ENCODE peak calls at places on chromosomes 6 and 20, in ten cellular contexts. One of them, this sample, is unnamed. For H3K4me1 and H3K27me3, the result is how much of the 10 kb centered on the place peaks cover.

GRCh38 chr20:18904192-18904591 is 90.6 kb downstream of the SCP2D1 start:
- DNase-seq in left lung: no peak
- DNase-seq in stomach: no peak
- DNase-seq in aorta: no peak
- DNase-seq in psoas muscle: no peak
- DNase-seq in ovary: no peak
- DNase-seq in lower lobe of right lung: no peak
- DNase-seq in GM23338: peak
- DNase-seq in trophoblast cell: no peak
- DNase-seq in mesendoderm: peak
- DNase-seq in this sample: no peak

GRCh38 chr6:89487864-89488263 is 54.9 kb downstream of the ANKRD6 start:
- DNase-seq in left lung: no peak
- DNase-seq in stomach: no peak
- DNase-seq in aorta: no peak
- DNase-seq in psoas muscle: no peak
- DNase-seq in ovary: no peak
- DNase-seq in lower lobe of right lung: no peak
- DNase-seq in GM23338: no peak
- DNase-seq in trophoblast cell: no peak
- DNase-seq in mesendoderm: no peak
- DNase-seq in this sample: no peak

GRCh38 chr6:111943723-111944122 is 70.5 kb upstream of the FYN start:
- DNase-seq in left lung: no peak
- DNase-seq in stomach: no peak
- DNase-seq in aorta: no peak
- DNase-seq in psoas muscle: no peak
- DNase-seq in ovary: no peak
- DNase-seq in lower lobe of right lung: peak
- DNase-seq in GM23338: no peak
- DNase-seq in trophoblast cell: no peak
- DNase-seq in mesendoderm: no peak
- DNase-seq in this sample: no peak

GRCh38 chr6:131206463-131207251 is 71.4 kb downstream of the AKAP7 start:
- DNase-seq in left lung: no peak
- DNase-seq in stomach: no peak
- DNase-seq in aorta: no peak
- DNase-seq in psoas muscle: no peak
- DNase-seq in ovary: no peak
- DNase-seq in lower lobe of right lung: no peak
- DNase-seq in GM23338: no peak
- DNase-seq in trophoblast cell: no peak
- DNase-seq in mesendoderm: no peak
- DNase-seq in this sample: no peak

GRCh38 chr20:16209826-16210365 is 363.4 kb downstream of the KIF16B start:
- DNase-seq in left lung: no peak
- DNase-seq in stomach: no peak
- DNase-seq in aorta: no peak
- DNase-seq in psoas muscle: no peak
- DNase-seq in ovary: no peak
- DNase-seq in lower lobe of right lung: no peak
- DNase-seq in GM23338: no peak
- DNase-seq in trophoblast cell: peak
- DNase-seq in mesendoderm: no peak
- DNase-seq in this sample: no peak

GRCh38 chr6:148791372-148791771 is 44.5 kb downstream of the UST start:
- DNase-seq in left lung: no peak
- DNase-seq in stomach: no peak
- DNase-seq in aorta: no peak
- DNase-seq in psoas muscle: no peak
- DNase-seq in ovary: no peak
- DNase-seq in lower lobe of right lung: no peak
- DNase-seq in GM23338: no peak
- DNase-seq in trophoblast cell: no peak
- DNase-seq in mesendoderm: peak
- DNase-seq in this sample: no peak

GRCh38 chr20:34624628-34625027 is 52.3 kb downstream of the PIGU start:
- DNase-seq in left lung: no peak
- DNase-seq in stomach: no peak
- DNase-seq in aorta: no peak
- DNase-seq in psoas muscle: no peak
- DNase-seq in ovary: no peak
- DNase-seq in lower lobe of right lung: no peak
- DNase-seq in GM23338: no peak
- DNase-seq in trophoblast cell: no peak
- DNase-seq in mesendoderm: peak
- DNase-seq in this sample: no peak

GRCh38 chr6:88982720-88983119 is 19.3 kb upstream of the RNGTT start:
- DNase-seq in left lung: no peak
- DNase-seq in stomach: peak
- DNase-seq in aorta: no peak
- DNase-seq in psoas muscle: peak
- DNase-seq in ovary: peak
- DNase-seq in lower lobe of right lung: no peak
- DNase-seq in GM23338: peak
- DNase-seq in trophoblast cell: peak
- DNase-seq in mesendoderm: peak
- DNase-seq in this sample: peak

GRCh38 chr6:70864404-70864803 is 92.5 kb downstream of the B3GAT2 start:
- DNase-seq in left lung: no peak
- DNase-seq in stomach: no peak
- DNase-seq in aorta: no peak
- DNase-seq in psoas muscle: no peak
- DNase-seq in ovary: no peak
- DNase-seq in lower lobe of right lung: no peak
- DNase-seq in GM23338: peak
- DNase-seq in trophoblast cell: no peak
- DNase-seq in mesendoderm: peak
- DNase-seq in this sample: peak

GRCh38 chr20:48298851-48299484 is 513.7 kb upstream of the SULF2 start:
- DNase-seq in left lung: no peak
- DNase-seq in stomach: no peak
- DNase-seq in aorta: no peak
- DNase-seq in psoas muscle: no peak
- DNase-seq in ovary: no peak
- DNase-seq in lower lobe of right lung: no peak
- DNase-seq in GM23338: no peak
- DNase-seq in trophoblast cell: no peak
- DNase-seq in mesendoderm: peak
- DNase-seq in this sample: no peak

GRCh38 chr6:143549630-143550268 is 38.2 kb upstream of the FUCA2 start:
- DNase-seq in left lung: no peak
- DNase-seq in stomach: no peak
- DNase-seq in aorta: no peak
- DNase-seq in psoas muscle: no peak
- DNase-seq in ovary: no peak
- DNase-seq in lower lobe of right lung: no peak
- DNase-seq in GM23338: no peak
- DNase-seq in trophoblast cell: no peak
- DNase-seq in mesendoderm: no peak
- DNase-seq in this sample: no peak

GRCh38 chr20:14522595-14522994 is 185.2 kb upstream of the FLRT3 start:
- DNase-seq in left lung: no peak
- DNase-seq in stomach: no peak
- DNase-seq in aorta: no peak
- DNase-seq in psoas muscle: no peak
- DNase-seq in ovary: no peak
- DNase-seq in lower lobe of right lung: no peak
- DNase-seq in GM23338: no peak
- DNase-seq in trophoblast cell: no peak
- DNase-seq in mesendoderm: no peak
- DNase-seq in this sample: no peak

GRCh38 chr6:8215631-8216030 is 113.3 kb upstream of the EEF1E1 start:
- DNase-seq in left lung: no peak
- DNase-seq in stomach: no peak
- DNase-seq in aorta: no peak
- DNase-seq in psoas muscle: no peak
- DNase-seq in ovary: no peak
- DNase-seq in lower lobe of right lung: no peak
- DNase-seq in GM23338: no peak
- DNase-seq in trophoblast cell: no peak
- DNase-seq in mesendoderm: no peak
- DNase-seq in this sample: no peak

GRCh38 chr6:168201799-168202198 is 117.8 kb downstream of the DACT2 start:
- DNase-seq in left lung: no peak
- DNase-seq in stomach: no peak
- DNase-seq in aorta: no peak
- DNase-seq in psoas muscle: no peak
- DNase-seq in ovary: no peak
- DNase-seq in lower lobe of right lung: no peak
- DNase-seq in GM23338: no peak
- DNase-seq in trophoblast cell: no peak
- DNase-seq in mesendoderm: no peak
- DNase-seq in this sample: no peak

DNA sequence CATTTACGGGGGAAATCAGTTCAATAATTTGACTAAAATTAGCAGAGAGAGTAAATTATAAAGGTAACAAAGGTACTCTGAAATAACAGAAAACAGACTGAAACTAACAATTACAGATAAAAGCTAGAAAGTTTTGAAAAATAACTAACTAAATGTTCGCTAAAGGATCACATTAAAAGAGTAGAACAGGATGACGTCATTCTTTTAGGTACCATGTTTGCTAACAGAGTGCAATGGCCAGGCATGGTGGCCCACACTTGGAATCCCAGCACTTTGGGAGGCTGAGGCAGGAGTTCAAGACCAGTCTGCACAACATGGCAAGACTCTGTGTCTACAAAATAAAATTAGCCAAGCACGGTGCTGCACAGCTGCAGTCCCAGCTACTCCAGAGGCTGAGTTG is 212.3 kb upstream of the CDYL start:
- DNase-seq in left lung: no peak
- DNase-seq in stomach: no peak
- DNase-seq in aorta: no peak
- DNase-seq in psoas muscle: no peak
- DNase-seq in ovary: no peak
- DNase-seq in lower lobe of right lung: no peak
- DNase-seq in GM23338: no peak
- DNase-seq in trophoblast cell: no peak
- DNase-seq in mesendoderm: no peak
- DNase-seq in this sample: no peak
- H3K27ac ChIP-seq in left lung: no peak
- H3K27ac ChIP-seq in stomach: no peak
- H3K27ac ChIP-seq in aorta: no peak
- H3K27ac ChIP-seq in psoas muscle: no peak
- H3K27ac ChIP-seq in ovary: no peak
- H3K27ac ChIP-seq in lower lobe of right lung: no peak
- H3K27ac ChIP-seq in GM23338: no peak
- H3K27ac ChIP-seq in trophoblast cell: no peak
- H3K27ac ChIP-seq in mesendoderm: no peak
- H3K27ac ChIP-seq in this sample: no peak

GRCh38 chr6:136769759-136770158 is 22.5 kb downstream of the MAP3K5 start:
- DNase-seq in left lung: no peak
- DNase-seq in stomach: no peak
- DNase-seq in aorta: no peak
- DNase-seq in psoas muscle: no peak
- DNase-seq in ovary: no peak
- DNase-seq in lower lobe of right lung: no peak
- DNase-seq in GM23338: no peak
- DNase-seq in trophoblast cell: no peak
- DNase-seq in mesendoderm: no peak
- DNase-seq in this sample: no peak
- H3K4me1 ChIP-seq in left lung: under half
- H3K4me1 ChIP-seq in stomach: half or more
- H3K4me1 ChIP-seq in aorta: under half
- H3K4me1 ChIP-seq in psoas muscle: under half
- H3K4me1 ChIP-seq in ovary: under half
- H3K4me1 ChIP-seq in lower lobe of right lung: half or more
- H3K4me1 ChIP-seq in GM23338: under half
- H3K4me1 ChIP-seq in trophoblast cell: under half
- H3K4me1 ChIP-seq in mesendoderm: under half
- H3K4me1 ChIP-seq in this sample: under half

DNA sequence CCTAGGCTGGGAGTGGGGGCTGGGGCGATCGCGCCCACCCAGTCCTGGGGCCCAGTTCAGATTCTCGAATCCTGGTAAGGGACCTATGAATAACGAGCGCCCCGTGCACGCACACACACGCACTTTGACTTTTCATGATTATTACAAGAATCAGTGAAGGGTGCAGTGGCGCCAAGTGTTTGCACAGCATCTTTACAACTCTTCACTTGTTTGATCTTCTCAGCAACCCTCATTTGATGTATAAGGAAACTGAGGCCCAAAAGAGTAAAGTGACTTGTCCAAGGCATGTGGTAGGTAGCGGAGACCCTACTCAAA is 863 bp upstream of the LRFN2 start:
- DNase-seq in left lung: no peak
- DNase-seq in stomach: no peak
- DNase-seq in aorta: no peak
- DNase-seq in psoas muscle: no peak
- DNase-seq in ovary: no peak
- DNase-seq in lower lobe of right lung: no peak
- DNase-seq in GM23338: no peak
- DNase-seq in trophoblast cell: no peak
- DNase-seq in mesendoderm: no peak
- DNase-seq in this sample: no peak
- H3K27me3 ChIP-seq in left lung: under half
- H3K27me3 ChIP-seq in stomach: under half
- H3K27me3 ChIP-seq in aorta: under half
- H3K27me3 ChIP-seq in psoas muscle: under half
- H3K27me3 ChIP-seq in ovary: under half
- H3K27me3 ChIP-seq in lower lobe of right lung: half or more
- H3K27me3 ChIP-seq in GM23338: under half
- H3K27me3 ChIP-seq in trophoblast cell: under half
- H3K27me3 ChIP-seq in mesendoderm: under half
- H3K27me3 ChIP-seq in this sample: under half

GRCh38 chr6:56685102-56685733 is 42.5 kb upstream of the DST start:
- DNase-seq in left lung: no peak
- DNase-seq in stomach: no peak
- DNase-seq in aorta: no peak
- DNase-seq in psoas muscle: no peak
- DNase-seq in ovary: no peak
- DNase-seq in lower lobe of right lung: no peak
- DNase-seq in GM23338: no peak
- DNase-seq in trophoblast cell: no peak
- DNase-seq in mesendoderm: no peak
- DNase-seq in this sample: no peak

GRCh38 chr6:56686429-56686828 is 43.7 kb upstream of the DST start:
- DNase-seq in left lung: no peak
- DNase-seq in stomach: no peak
- DNase-seq in aorta: no peak
- DNase-seq in psoas muscle: no peak
- DNase-seq in ovary: no peak
- DNase-seq in lower lobe of right lung: no peak
- DNase-seq in GM23338: no peak
- DNase-seq in trophoblast cell: no peak
- DNase-seq in mesendoderm: no peak
- DNase-seq in this sample: no peak

GRCh38 chr6:56683882-56684281 is 41.2 kb upstream of the DST start:
- DNase-seq in left lung: no peak
- DNase-seq in stomach: no peak
- DNase-seq in aorta: no peak
- DNase-seq in psoas muscle: no peak
- DNase-seq in ovary: no peak
- DNase-seq in lower lobe of right lung: no peak
- DNase-seq in GM23338: no peak
- DNase-seq in trophoblast cell: no peak
- DNase-seq in mesendoderm: no peak
- DNase-seq in this sample: no peak

GRCh38 chr6:56685994-56686393 is 43.3 kb upstream of the DST start:
- DNase-seq in left lung: no peak
- DNase-seq in stomach: no peak
- DNase-seq in aorta: no peak
- DNase-seq in psoas muscle: no peak
- DNase-seq in ovary: no peak
- DNase-seq in lower lobe of right lung: no peak
- DNase-seq in GM23338: no peak
- DNase-seq in trophoblast cell: no peak
- DNase-seq in mesendoderm: no peak
- DNase-seq in this sample: no peak

GRCh38 chr6:56684342-56685101 is 41.8 kb upstream of the DST start:
- DNase-seq in left lung: no peak
- DNase-seq in stomach: no peak
- DNase-seq in aorta: no peak
- DNase-seq in psoas muscle: no peak
- DNase-seq in ovary: no peak
- DNase-seq in lower lobe of right lung: no peak
- DNase-seq in GM23338: no peak
- DNase-seq in trophoblast cell: no peak
- DNase-seq in mesendoderm: no peak
- DNase-seq in this sample: no peak
- H3K27ac ChIP-seq in left lung: peak
- H3K27ac ChIP-seq in stomach: peak
- H3K27ac ChIP-seq in aorta: peak
- H3K27ac ChIP-seq in psoas muscle: peak
- H3K27ac ChIP-seq in ovary: no peak
- H3K27ac ChIP-seq in lower lobe of right lung: peak
- H3K27ac ChIP-seq in GM23338: no peak
- H3K27ac ChIP-seq in trophoblast cell: no peak
- H3K27ac ChIP-seq in mesendoderm: no peak
- H3K27ac ChIP-seq in this sample: no peak